ENCODE peak calls at places on chromosomes 5 and 9, in seven cellular contexts. E, F, V, P, N, Q and L are unnamed samples.

GRCh38 chr9:31185831-31186230 is 1198.6 kb upstream of the ACO1 start:
- DNase-seq in E (no peak), Q (peak; percentile 33), F (no peak), V (no peak), N (no peak), P (peak; percentile 57), L (no peak)

GRCh38 chr5:170576602-170577584 is 73.1 kb downstream of the KCNIP1 start:
- DNase-seq in E (no peak), Q (no peak), V (no peak), F (no peak), N (no peak), P (no peak), L (no peak)

GRCh38 chr5:64637144-64637543 is 53.2 kb upstream of the SHISAL2B start:
- DNase-seq in V (no peak), P (no peak), Q (no peak), E (peak; percentile 12), F (no peak), N (no peak), L (no peak)

GRCh38 chr9:76321185-76321828 is 72.9 kb downstream of the RFK start:
- DNase-seq in V (no peak), P (peak; percentile 58), Q (peak; percentile 32), N (no peak), F (no peak), E (peak; percentile 76), L (no peak)

GRCh38 chr9:30349526-30350513 is 2034.6 kb upstream of the ACO1 start:
- DNase-seq in N (no peak), F (no peak), P (no peak), Q (no peak), E (no peak), V (no peak), L (no peak)

GRCh38 chr9:38057416-38058195 is 11.4 kb downstream of the SHB start:
- DNase-seq in P (no peak), F (no peak), N (no peak), E (no peak), V (no peak), Q (no peak), L (no peak)

GRCh38 chr5:177472460-177473441 is 683 bp downstream of the DBN1 start:
- DNase-seq in E (peak; percentile 56), N (peak; percentile 65), Q (peak; percentile 44), F (no peak), V (no peak), P (no peak), L (no peak)

GRCh38 chr9:31272456-31273295 is 1111.8 kb upstream of the ACO1 start:
- DNase-seq in V (no peak), F (no peak), P (peak; percentile 44), Q (peak; percentile 45), N (no peak), E (no peak), L (no peak)

GRCh38 chr5:127229185-127229889 is 61.3 kb upstream of the MEGF10 start:
- DNase-seq in V (no peak), Q (peak; percentile 51), F (peak; percentile 65), E (peak; percentile 31), P (no peak), N (peak; percentile 60), L (no peak)

GRCh38 chr5:172224996-172225395 is 31.0 kb downstream of the EFCAB9 start:
- DNase-seq in E (no peak), N (no peak), P (no peak), F (no peak), Q (no peak), V (no peak), L (no peak)

GRCh38 chr5:122162100-122162499 is 32.8 kb downstream of the ZNF474 start:
- DNase-seq in P (no peak), F (no peak), E (no peak), N (no peak), V (no peak), Q (no peak), L (no peak)

GRCh38 chr9:3971391-3972082 is 328.3 kb downstream of the GLIS3 start:
- DNase-seq in P (no peak), Q (peak; percentile 70), N (no peak), F (no peak), E (no peak), V (no peak), L (no peak)

GRCh38 chr5:83714780-83715179 is 5.9 kb downstream of the HAPLN1 start:
- DNase-seq in E (no peak), N (no peak), F (no peak), V (no peak), Q (peak; percentile 53), P (no peak), L (no peak)

GRCh38 chr5:45113726-45114125 is 305.0 kb downstream of the MRPS30 start:
- DNase-seq in N (no peak), Q (no peak), E (no peak), F (no peak), P (peak; percentile 77), V (no peak), L (no peak)

GRCh38 chr5:154238776-154239481 is 48.4 kb downstream of the GALNT10 start:
- DNase-seq in E (no peak), V (no peak), Q (no peak), N (no peak), F (no peak), P (no peak), L (no peak)

GRCh38 chr5:179484761-179485160 is 65.6 kb upstream of the RUFY1 start:
- DNase-seq in P (no peak), F (no peak), Q (no peak), N (no peak), V (no peak), E (no peak), L (no peak)

GRCh38 chr5:109721741-109722140 is 32.0 kb downstream of the MAN2A1 start:
- DNase-seq in V (no peak), F (no peak), N (no peak), E (no peak), Q (no peak), P (no peak), L (no peak)

GRCh38 chr5:68770566-68770965 is 323.2 kb upstream of the SLC30A5 start:
- DNase-seq in F (no peak), Q (no peak), V (no peak), E (no peak), N (no peak), P (no peak), L (no peak)

GRCh38 chr5:83476470-83476817 is 4.9 kb downstream of the VCAN start:
- DNase-seq in V (no peak), F (no peak), P (no peak), Q (no peak), E (no peak), N (no peak), L (no peak)

GRCh38 chr5:127290019-127290945 is at the start of gene MEGF10:
- DNase-seq in F (peak; percentile 35), Q (peak; percentile 46), P (peak; percentile 44), E (peak; percentile 48), N (no peak), V (no peak), L (no peak)

GRCh38 chr9:133086894-133087293 is 25.1 kb downstream of the CEL start:
- DNase-seq in V (no peak), P (no peak), Q (no peak), E (no peak), F (no peak), N (no peak), L (no peak)

GRCh38 chr5:172529896-172530295 is 75.6 kb upstream of the SH3PXD2B start:
- DNase-seq in N (no peak), F (no peak), V (no peak), Q (no peak), E (no peak), P (no peak), L (no peak)

GRCh38 chr5:149002761-149003689 is 59.8 kb downstream of the SH3TC2 start:
- DNase-seq in E (peak; percentile 60), P (peak; percentile 79), F (no peak), N (no peak), Q (peak; percentile 95), V (no peak), L (no peak)

GRCh38 chr5:91144491-91145232 is 238.5 kb downstream of the ARRDC3 start:
- DNase-seq in P (no peak), F (no peak), N (no peak), V (no peak), E (no peak), Q (no peak), L (no peak)

GRCh38 chr5:180138214-180138975 is 66.8 kb upstream of the RNF130 start:
- DNase-seq in V (no peak), E (no peak), P (no peak), F (no peak), Q (no peak), N (no peak), L (no peak)

GRCh38 chr5:6495433-6496206 is 47.0 kb downstream of the UBE2QL1 start:
- DNase-seq in P (no peak), F (no peak), Q (peak; percentile 54), E (no peak), N (no peak), V (no peak), L (no peak)

GRCh38 chr5:114101153-114101552 is 260.7 kb upstream of the KCNN2 start:
- DNase-seq in Q (peak; percentile 64), E (peak; percentile 76), V (no peak), F (no peak), P (peak; percentile 54), N (no peak), L (no peak)